ENCODE peak calls at places on chromosomes 3 and 15, in nine cellular contexts. E is GM23248, J is hepatocyte, I is HCT116, W is GM23338, Q is neural progenitor cell, X is OCI-LY7, S is PC-3, B is SK-N-SH. Z is an unnamed sample.

GRCh38 chr3:101388706-101389105 is 68.3 kb upstream of the IMPG2 start:
- DNase-seq in E (no peak), J (no peak), I (no peak), W (no peak), Q (no peak), X (no peak), S (no peak), B (no peak), Z (no peak)

GRCh38 chr3:110436209-110436608 is 635.4 kb upstream of the NECTIN3 start:
- DNase-seq in E (no peak), J (no peak), I (no peak), W (no peak), Q (no peak), X (no peak), S (no peak), B (no peak), Z (no peak)

GRCh38 chr3:101383156-101383575 is 62.8 kb upstream of the IMPG2 start:
- DNase-seq in E (no peak), J (peak), I (no peak), W (peak), Q (peak), X (no peak), S (no peak), B (no peak), Z (no peak)

GRCh38 chr15:79099692-79100091 is 9.1 kb upstream of the RASGRF1 start:
- DNase-seq in E (peak), J (peak), I (no peak), W (no peak), Q (no peak), X (no peak), S (no peak), B (no peak), Z (no peak)

GRCh38 chr15:62482715-62483429 is 317.8 kb upstream of the C2CD4B start:
- DNase-seq in E (peak), J (peak), I (peak), W (peak), Q (peak), X (peak), S (peak), B (peak), Z (peak)

GRCh38 chr3:146163584-146163983 is 2.6 kb upstream of the PLOD2 start:
- DNase-seq in E (peak), J (no peak), I (no peak), W (no peak), Q (no peak), X (no peak), S (peak), B (no peak), Z (no peak)

GRCh38 chr3:117547956-117548550 is 838.5 kb downstream of the TUSC7 start:
- DNase-seq in E (peak), J (no peak), I (no peak), W (no peak), Q (no peak), X (no peak), S (peak), B (no peak), Z (no peak)

GRCh38 chr15:83698294-83698693 is 44.4 kb downstream of the ADAMTSL3 start:
- DNase-seq in E (peak), J (peak), I (no peak), W (no peak), Q (no peak), X (no peak), S (peak), B (no peak), Z (no peak)

GRCh38 chr15:92883643-92884458 is 16.3 kb upstream of the CHD2 start:
- DNase-seq in E (peak), J (peak), I (no peak), W (peak), Q (no peak), X (peak), S (no peak), B (no peak), Z (peak)

GRCh38 chr15:101137312-101137940 is 114.4 kb downstream of the CHSY1 start:
- DNase-seq in E (no peak), J (no peak), I (no peak), W (no peak), Q (no peak), X (no peak), S (no peak), B (peak), Z (no peak)

GRCh38 chr15:96171271-96171739 is 159.2 kb upstream of the NR2F2 start:
- DNase-seq in E (no peak), J (peak), I (no peak), W (peak), Q (peak), X (no peak), S (no peak), B (no peak), Z (no peak)

GRCh38 chr15:44593042-44593736 is 56.2 kb downstream of the EIF3J start:
- DNase-seq in E (peak), J (no peak), I (peak), W (no peak), Q (no peak), X (peak), S (peak), B (peak), Z (peak)

GRCh38 chr3:17195192-17195611 is 310.4 kb downstream of the PLCL2 start:
- DNase-seq in E (peak), J (no peak), I (no peak), W (no peak), Q (peak), X (peak), S (no peak), B (no peak), Z (peak)

GRCh38 chr3:133412511-133413165 is 12.8 kb downstream of the BFSP2 start:
- DNase-seq in E (peak), J (peak), I (no peak), W (no peak), Q (no peak), X (no peak), S (no peak), B (no peak), Z (no peak)

GRCh38 chr3:56983427-56983826 is 77.0 kb upstream of the SPATA12 start:
- DNase-seq in E (no peak), J (no peak), I (no peak), W (no peak), Q (no peak), X (no peak), S (no peak), B (no peak), Z (no peak)

GRCh38 chr15:36882487-36883108 is 217.8 kb downstream of the MEIS2 start:
- DNase-seq in E (peak), J (no peak), I (no peak), W (peak), Q (peak), X (no peak), S (peak), B (no peak), Z (no peak)

GRCh38 chr3:157063926-157064325 is 96.0 kb downstream of the CCNL1 start:
- DNase-seq in E (no peak), J (no peak), I (no peak), W (no peak), Q (no peak), X (no peak), S (no peak), B (no peak), Z (no peak)

GRCh38 chr3:32450426-32450825 is 52.2 kb downstream of the CMTM6 start:
- DNase-seq in E (no peak), J (no peak), I (no peak), W (no peak), Q (no peak), X (no peak), S (no peak), B (no peak), Z (no peak)

GRCh38 chr3:132038198-132038825 is 3.5 kb upstream of the CPNE4 start:
- DNase-seq in E (peak), J (peak), I (no peak), W (peak), Q (peak), X (peak), S (peak), B (peak), Z (peak)

GRCh38 chr3:113685956-113686721 is 10.3 kb downstream of the USF3 start:
- DNase-seq in E (peak), J (peak), I (no peak), W (peak), Q (no peak), X (no peak), S (no peak), B (no peak), Z (no peak)

GRCh38 chr3:101216710-101217457 is 103.5 kb downstream of the IMPG2 start:
- DNase-seq in E (peak), J (no peak), I (no peak), W (no peak), Q (no peak), X (no peak), S (no peak), B (no peak), Z (no peak)

GRCh38 chr15:67050062-67050461 is 15.3 kb upstream of the SMAD3 start:
- DNase-seq in E (peak), J (no peak), I (no peak), W (no peak), Q (no peak), X (no peak), S (no peak), B (no peak), Z (no peak)

GRCh38 chr3:7964899-7965298 is 536.7 kb upstream of the LMCD1 start:
- DNase-seq in E (no peak), J (no peak), I (no peak), W (peak), Q (peak), X (no peak), S (no peak), B (no peak), Z (no peak)

GRCh38 chr3:37652851-37653250 is 208.8 kb upstream of the CTDSPL start:
- DNase-seq in E (no peak), J (no peak), I (no peak), W (no peak), Q (no peak), X (no peak), S (no peak), B (no peak), Z (no peak)

GRCh38 chr3:22982981-22983582 is 220.0 kb upstream of the UBE2E2 start:
- DNase-seq in E (no peak), J (no peak), I (no peak), W (no peak), Q (no peak), X (no peak), S (peak), B (no peak), Z (no peak)

DNA sequence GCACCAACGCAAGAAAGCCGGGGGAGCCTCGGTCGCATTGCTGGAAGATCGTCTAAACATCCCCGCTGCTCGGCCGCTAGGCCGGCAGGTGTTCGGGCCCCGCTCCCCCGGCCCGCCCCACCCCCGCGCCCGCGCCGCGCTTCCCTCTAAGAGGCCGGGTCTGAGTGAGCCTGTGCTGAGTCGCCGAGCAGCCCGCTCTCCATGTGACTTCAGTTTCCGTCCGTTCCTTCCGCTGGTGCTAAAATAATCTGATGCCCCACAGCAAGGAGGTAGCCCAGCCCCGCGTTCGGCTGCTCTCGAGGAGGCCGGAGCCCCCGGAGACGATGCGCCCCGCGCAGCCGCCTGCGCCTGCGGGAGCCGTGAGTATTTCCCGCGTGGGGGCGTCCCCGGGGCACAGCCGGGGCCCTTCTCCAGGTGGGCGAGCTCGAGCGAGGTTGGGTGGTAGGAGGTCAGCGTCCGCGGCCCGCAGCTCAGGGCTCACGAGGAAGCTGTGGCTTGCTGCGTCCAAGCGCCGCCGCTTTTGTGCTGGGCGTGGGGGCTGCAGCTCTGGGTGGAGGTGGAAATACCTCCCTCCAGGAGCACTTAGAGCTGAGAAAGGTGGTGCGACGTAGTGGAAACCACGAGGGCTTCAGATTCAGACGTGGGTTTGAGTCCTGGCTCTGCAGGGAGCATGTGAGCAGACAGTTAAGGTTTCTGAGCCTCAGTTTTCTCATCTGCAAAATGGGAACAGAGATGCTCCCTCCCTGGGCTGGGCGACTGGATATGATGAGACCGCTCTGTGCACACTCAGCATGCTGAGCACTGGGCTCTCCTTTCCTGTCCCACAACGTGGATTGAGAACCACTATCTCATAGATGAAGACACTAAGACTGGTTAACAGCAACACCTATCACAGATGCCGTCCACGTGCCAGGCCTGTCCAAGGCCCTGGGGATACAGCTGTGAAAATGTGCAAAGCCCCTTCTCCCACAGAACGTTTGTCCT is at the start of gene NRROS:
- DNase-seq in E (peak), J (peak), I (no peak), W (peak), Q (peak), X (peak), S (no peak), B (peak), Z (peak)
- TF ChIP-seq EZH2phosphoT487 in E (no peak), J (no peak), I (no peak), W (no peak), Q (no peak), X (no peak), S (no peak), B (no peak), Z (no peak)

DNA sequence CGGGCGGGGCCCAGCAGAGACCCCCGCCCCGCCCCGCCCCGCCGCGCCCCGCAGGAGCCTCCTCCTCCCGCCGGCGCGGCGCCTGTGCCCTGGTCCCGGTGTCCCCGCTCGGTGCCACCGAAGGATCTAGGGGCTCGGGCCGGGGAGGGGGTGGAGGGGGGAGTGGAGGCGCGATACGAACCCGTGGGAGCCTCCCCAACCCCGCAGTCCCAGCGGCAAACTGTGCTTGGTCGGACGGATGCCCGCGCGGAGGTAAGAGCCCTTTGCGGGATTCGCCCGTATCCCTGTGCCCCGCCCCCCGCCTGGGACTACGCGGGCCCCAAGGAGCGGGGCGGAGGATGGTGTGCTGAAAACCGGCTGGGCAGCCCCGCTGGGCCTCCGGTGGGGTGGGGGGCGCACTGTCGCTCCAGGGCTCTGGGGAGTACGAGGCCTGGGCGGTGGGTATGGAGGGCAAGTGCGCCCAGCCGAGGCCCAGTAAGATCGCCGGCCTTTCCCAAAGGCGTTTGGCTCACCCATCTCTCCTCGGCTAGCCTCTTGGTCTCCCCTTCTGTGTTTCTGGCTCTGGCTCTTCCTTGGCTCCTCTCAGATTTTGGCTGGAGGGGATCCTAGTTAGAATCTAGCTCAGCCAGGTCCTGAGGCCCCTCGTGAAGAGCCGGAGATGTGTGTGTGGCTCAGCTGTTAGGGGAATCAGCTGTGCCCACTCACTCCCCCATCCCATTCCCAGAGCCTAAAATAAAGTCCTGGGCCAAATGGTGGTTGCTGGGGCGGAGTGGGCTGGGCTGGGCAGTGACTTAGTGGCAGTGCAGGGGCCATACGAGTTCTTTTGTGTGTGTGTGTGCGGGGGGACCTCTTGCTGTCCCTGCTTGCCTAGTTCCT is 65.7 kb upstream of the POLG start:
- DNase-seq in E (no peak), J (no peak), I (no peak), W (peak), Q (peak), X (no peak), S (no peak), B (peak), Z (peak)
- H3K4me3 ChIP-seq in E (peak), J (no peak), I (no peak), W (peak), Q (no peak), X (no peak), S (peak), B (peak), Z (peak)

GRCh38 chr3:25144430-25144829 is 283.6 kb upstream of the RARB start:
- DNase-seq in E (peak), J (no peak), I (no peak), W (no peak), Q (no peak), X (no peak), S (no peak), B (no peak), Z (no peak)
- TF ChIP-seq EZH2phosphoT487 in E (no peak), J (no peak), I (no peak), W (no peak), Q (no peak), X (no peak), S (no peak), B (no peak), Z (no peak)

GRCh38 chr15:52221730-52222129 is 30.5 kb upstream of the GNB5 start:
- DNase-seq in E (no peak), J (no peak), I (no peak), W (no peak), Q (no peak), X (peak), S (no peak), B (no peak), Z (peak)
- H3K4me3 ChIP-seq in E (no peak), J (no peak), I (no peak), W (no peak), Q (no peak), X (peak), S (no peak), B (no peak), Z (no peak)

GRCh38 chr3:45601156-45601555 is 6.6 kb downstream of the LIMD1 start:
- DNase-seq in E (no peak), J (no peak), I (no peak), W (no peak), Q (no peak), X (no peak), S (no peak), B (no peak), Z (no peak)

GRCh38 chr3:45597166-45597565 is 2.6 kb downstream of the LIMD1 start:
- DNase-seq in E (peak), J (no peak), I (no peak), W (no peak), Q (no peak), X (peak), S (peak), B (no peak), Z (no peak)

GRCh38 chr3:45599424-45599886 is 4.9 kb downstream of the LIMD1 start:
- DNase-seq in E (no peak), J (no peak), I (no peak), W (no peak), Q (no peak), X (no peak), S (no peak), B (no peak), Z (no peak)

GRCh38 chr3:45597581-45597980 is 3.0 kb downstream of the LIMD1 start:
- DNase-seq in E (no peak), J (no peak), I (no peak), W (no peak), Q (no peak), X (peak), S (no peak), B (no peak), Z (no peak)

GRCh38 chr3:45599984-45600650 is 5.6 kb downstream of the LIMD1 start:
- DNase-seq in E (no peak), J (no peak), I (no peak), W (no peak), Q (no peak), X (no peak), S (no peak), B (no peak), Z (no peak)
- TF ChIP-seq EZH2phosphoT487 in E (no peak), J (no peak), I (no peak), W (no peak), Q (no peak), X (no peak), S (no peak), B (no peak), Z (no peak)

DNA sequence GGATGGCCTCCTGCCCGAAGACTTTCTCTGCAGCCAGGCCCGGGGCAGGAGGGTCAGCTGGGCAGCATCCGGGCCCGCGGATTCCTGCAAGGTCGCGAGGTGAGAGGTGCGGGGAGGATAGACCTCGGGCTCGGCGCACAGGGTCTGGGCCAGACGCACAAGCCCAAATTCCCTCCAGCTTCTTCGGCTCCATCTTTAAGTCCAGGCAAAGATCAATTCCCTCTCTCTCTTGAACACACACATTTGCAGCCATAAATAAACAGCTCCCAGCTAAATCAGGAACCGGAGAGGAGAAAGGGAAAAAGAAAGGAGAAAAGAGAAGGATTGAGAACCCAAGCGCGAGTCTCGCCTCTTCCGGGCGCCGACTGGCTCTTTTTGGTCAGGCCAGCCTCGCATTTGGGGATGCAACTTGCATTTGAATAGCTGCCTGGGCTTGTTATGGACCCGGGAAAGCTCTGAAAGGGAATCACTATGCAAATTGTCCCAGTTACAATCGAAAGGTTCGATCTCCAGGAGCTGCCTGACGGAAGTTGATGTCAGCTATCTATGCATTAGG is 14.5 kb upstream of the ONECUT1 start:
- DNase-seq in E (peak), J (no peak), I (no peak), W (peak), Q (peak), X (no peak), S (no peak), B (no peak), Z (no peak)
- H3K4me3 ChIP-seq in E (peak), J (peak), I (no peak), W (peak), Q (peak), X (no peak), S (no peak), B (peak), Z (peak)

GRCh38 chr3:171712168-171712938 is 97.9 kb downstream of the PLD1 start:
- DNase-seq in E (no peak), J (no peak), I (no peak), W (no peak), Q (no peak), X (no peak), S (no peak), B (no peak), Z (no peak)
- TF ChIP-seq EZH2phosphoT487 in E (no peak), J (no peak), I (no peak), W (no peak), Q (no peak), X (no peak), S (no peak), B (no peak), Z (no peak)